ENCODE peak calls at places on chromosomes 11 and 22, in seven cellular contexts. One of them, this sample, is unnamed.

GRCh38 chr22:27278986-27279385 is 522.6 kb downstream of the MN1 start:
- DNase-seq in stomach: no peak
- DNase-seq in psoas muscle: no peak
- DNase-seq in upper lobe of right lung: no peak
- DNase-seq in neural progenitor cell: no peak
- DNase-seq in heart left ventricle: no peak
- DNase-seq in thoracic aorta: no peak
- DNase-seq in this sample: no peak

GRCh38 chr22:25564320-25564978 is at the start of gene GRK3:
- DNase-seq in neural progenitor cell: peak; percentile 90
- DNase-seq in heart left ventricle: peak; percentile 74
- DNase-seq in stomach: peak; percentile 55
- DNase-seq in upper lobe of right lung: peak; percentile 91
- DNase-seq in psoas muscle: peak; percentile 74
- DNase-seq in thoracic aorta: no peak
- DNase-seq in this sample: peak; percentile 86

GRCh38 chr11:111571829-111572501 is 30.3 kb upstream of the SIK2 start:
- DNase-seq in heart left ventricle: no peak
- DNase-seq in thoracic aorta: no peak
- DNase-seq in neural progenitor cell: no peak
- DNase-seq in upper lobe of right lung: no peak
- DNase-seq in psoas muscle: no peak
- DNase-seq in stomach: no peak
- DNase-seq in this sample: no peak

GRCh38 chr11:111018571-111018970 is 227.0 kb upstream of the POU2AF2 start:
- DNase-seq in stomach: no peak
- DNase-seq in neural progenitor cell: no peak
- DNase-seq in psoas muscle: no peak
- DNase-seq in heart left ventricle: no peak
- DNase-seq in upper lobe of right lung: no peak
- DNase-seq in thoracic aorta: no peak
- DNase-seq in this sample: no peak

GRCh38 chr11:38562562-38562961 is 1964.5 kb upstream of the RAG2 start:
- DNase-seq in upper lobe of right lung: no peak
- DNase-seq in thoracic aorta: no peak
- DNase-seq in stomach: no peak
- DNase-seq in heart left ventricle: no peak
- DNase-seq in neural progenitor cell: no peak
- DNase-seq in psoas muscle: no peak
- DNase-seq in this sample: no peak

GRCh38 chr11:15793032-15793996 is 563.0 kb downstream of the SOX6 start:
- DNase-seq in thoracic aorta: no peak
- DNase-seq in stomach: no peak
- DNase-seq in heart left ventricle: no peak
- DNase-seq in upper lobe of right lung: no peak
- DNase-seq in neural progenitor cell: no peak
- DNase-seq in psoas muscle: no peak
- DNase-seq in this sample: no peak

GRCh38 chr11:46554205-46555162 is 39.3 kb downstream of the AMBRA1 start:
- DNase-seq in thoracic aorta: no peak
- DNase-seq in heart left ventricle: no peak
- DNase-seq in stomach: no peak
- DNase-seq in neural progenitor cell: peak; percentile 51
- DNase-seq in upper lobe of right lung: no peak
- DNase-seq in psoas muscle: no peak
- DNase-seq in this sample: peak; percentile 30

GRCh38 chr11:617912-618682 is 2.3 kb upstream of the IRF7 start:
- DNase-seq in heart left ventricle: no peak
- DNase-seq in thoracic aorta: no peak
- DNase-seq in neural progenitor cell: no peak
- DNase-seq in upper lobe of right lung: no peak
- DNase-seq in psoas muscle: no peak
- DNase-seq in stomach: no peak
- DNase-seq in this sample: peak; percentile 63

GRCh38 chr11:35180311-35181233 is 41.6 kb downstream of the CD44 start:
- DNase-seq in thoracic aorta: no peak
- DNase-seq in upper lobe of right lung: no peak
- DNase-seq in psoas muscle: no peak
- DNase-seq in stomach: no peak
- DNase-seq in neural progenitor cell: peak; percentile 20
- DNase-seq in heart left ventricle: no peak
- DNase-seq in this sample: no peak

GRCh38 chr11:59857444-59858434 is 8.5 kb downstream of the TCN1 start:
- DNase-seq in psoas muscle: no peak
- DNase-seq in upper lobe of right lung: no peak
- DNase-seq in neural progenitor cell: no peak
- DNase-seq in heart left ventricle: no peak
- DNase-seq in thoracic aorta: no peak
- DNase-seq in stomach: no peak
- DNase-seq in this sample: no peak

GRCh38 chr11:7306900-7307299 is 55.2 kb downstream of the SYT9 start:
- DNase-seq in thoracic aorta: no peak
- DNase-seq in neural progenitor cell: no peak
- DNase-seq in psoas muscle: no peak
- DNase-seq in heart left ventricle: no peak
- DNase-seq in stomach: no peak
- DNase-seq in upper lobe of right lung: no peak
- DNase-seq in this sample: no peak

GRCh38 chr11:118236170-118236569 is 11.4 kb upstream of the JAML start:
- DNase-seq in stomach: no peak
- DNase-seq in heart left ventricle: no peak
- DNase-seq in neural progenitor cell: no peak
- DNase-seq in psoas muscle: no peak
- DNase-seq in upper lobe of right lung: no peak
- DNase-seq in thoracic aorta: no peak
- DNase-seq in this sample: no peak

GRCh38 chr11:84819128-84819527 is 808.0 kb downstream of the DLG2 start:
- DNase-seq in stomach: no peak
- DNase-seq in neural progenitor cell: no peak
- DNase-seq in thoracic aorta: no peak
- DNase-seq in heart left ventricle: no peak
- DNase-seq in psoas muscle: no peak
- DNase-seq in upper lobe of right lung: no peak
- DNase-seq in this sample: no peak

GRCh38 chr22:18070556-18071306 is 7.1 kb upstream of the PEX26 start:
- DNase-seq in heart left ventricle: no peak
- DNase-seq in thoracic aorta: no peak
- DNase-seq in psoas muscle: no peak
- DNase-seq in neural progenitor cell: no peak
- DNase-seq in upper lobe of right lung: peak; percentile 25
- DNase-seq in stomach: no peak
- DNase-seq in this sample: peak; percentile 44
- TF ChIP-seq CTCF in heart left ventricle: no peak
- TF ChIP-seq CTCF in thoracic aorta: no peak
- TF ChIP-seq CTCF in psoas muscle: peak; percentile 15
- TF ChIP-seq CTCF in neural progenitor cell: peak; percentile 49
- TF ChIP-seq CTCF in upper lobe of right lung: no peak
- TF ChIP-seq CTCF in stomach: no peak
- TF ChIP-seq CTCF in this sample: no peak

DNA sequence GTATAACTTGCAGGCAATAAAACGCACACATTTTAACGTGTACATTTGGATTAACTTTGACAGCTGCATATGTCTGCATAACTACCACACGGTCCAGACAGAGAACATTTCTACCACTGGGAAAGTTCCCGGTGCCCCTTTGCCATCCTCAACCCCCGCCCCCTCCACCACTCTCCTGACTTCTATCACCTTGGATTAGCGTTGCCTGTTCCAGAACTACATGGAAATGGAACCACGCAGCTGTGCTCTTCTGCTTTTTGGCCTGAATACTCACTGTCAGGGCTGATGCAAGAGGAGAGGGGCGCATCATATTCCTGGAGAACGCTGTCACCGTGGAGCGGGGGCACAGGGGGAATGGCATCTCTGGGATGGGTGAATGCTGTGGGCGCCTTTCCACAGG is 62.1 kb downstream of the LRP5 start:
- DNase-seq in upper lobe of right lung: no peak
- DNase-seq in thoracic aorta: no peak
- DNase-seq in heart left ventricle: no peak
- DNase-seq in psoas muscle: no peak
- DNase-seq in neural progenitor cell: no peak
- DNase-seq in stomach: no peak
- DNase-seq in this sample: no peak
- H3K4me1 ChIP-seq in upper lobe of right lung: peaks cover 68% of the 10 kb centered on the region
- H3K4me1 ChIP-seq in thoracic aorta: peaks cover 53% of the 10 kb centered on the region
- H3K4me1 ChIP-seq in heart left ventricle: peaks cover 91% of the 10 kb centered on the region
- H3K4me1 ChIP-seq in psoas muscle: peaks cover 67% of the 10 kb centered on the region
- H3K4me1 ChIP-seq in neural progenitor cell: peaks cover 8% of the 10 kb centered on the region
- H3K4me1 ChIP-seq in stomach: peaks cover 96% of the 10 kb centered on the region
- H3K4me1 ChIP-seq in this sample: peaks cover 24% of the 10 kb centered on the region

GRCh38 chr22:19723990-19724827 is 870 bp downstream of the GP1BB start:
- DNase-seq in heart left ventricle: no peak
- DNase-seq in stomach: no peak
- DNase-seq in psoas muscle: no peak
- DNase-seq in thoracic aorta: no peak
- DNase-seq in upper lobe of right lung: no peak
- DNase-seq in neural progenitor cell: peak; percentile 93
- DNase-seq in this sample: no peak
- TF ChIP-seq CTCF in heart left ventricle: no peak
- TF ChIP-seq CTCF in stomach: no peak
- TF ChIP-seq CTCF in psoas muscle: no peak
- TF ChIP-seq CTCF in thoracic aorta: no peak
- TF ChIP-seq CTCF in upper lobe of right lung: no peak
- TF ChIP-seq CTCF in neural progenitor cell: peak; percentile 59
- TF ChIP-seq CTCF in this sample: no peak

GRCh38 chr11:119371778-119372182 is 9.7 kb downstream of the USP2 start:
- DNase-seq in neural progenitor cell: no peak
- DNase-seq in upper lobe of right lung: peak; percentile 48
- DNase-seq in psoas muscle: peak; percentile 62
- DNase-seq in stomach: no peak
- DNase-seq in heart left ventricle: no peak
- DNase-seq in thoracic aorta: no peak
- DNase-seq in this sample: no peak
- H3K4me1 ChIP-seq in neural progenitor cell: peaks cover 45% of the 10 kb centered on the region
- H3K4me1 ChIP-seq in upper lobe of right lung: peaks cover 43% of the 10 kb centered on the region
- H3K4me1 ChIP-seq in psoas muscle: peaks cover 93% of the 10 kb centered on the region
- H3K4me1 ChIP-seq in stomach: peaks cover 89% of the 10 kb centered on the region
- H3K4me1 ChIP-seq in heart left ventricle: peaks cover 95% of the 10 kb centered on the region
- H3K4me1 ChIP-seq in thoracic aorta: peaks cover 7% of the 10 kb centered on the region
- H3K4me1 ChIP-seq in this sample: peaks cover 46% of the 10 kb centered on the region

GRCh38 chr22:43885319-43885671 is 6.5 kb downstream of the PNPLA5 start:
- DNase-seq in stomach: no peak
- DNase-seq in neural progenitor cell: no peak
- DNase-seq in psoas muscle: no peak
- DNase-seq in heart left ventricle: no peak
- DNase-seq in thoracic aorta: no peak
- DNase-seq in upper lobe of right lung: no peak
- DNase-seq in this sample: no peak
- TF ChIP-seq CTCF in stomach: no peak
- TF ChIP-seq CTCF in neural progenitor cell: no peak
- TF ChIP-seq CTCF in psoas muscle: no peak
- TF ChIP-seq CTCF in heart left ventricle: no peak
- TF ChIP-seq CTCF in thoracic aorta: no peak
- TF ChIP-seq CTCF in upper lobe of right lung: no peak
- TF ChIP-seq CTCF in this sample: no peak

GRCh38 chr22:46848227-46848626 is 85.8 kb downstream of the TBC1D22A start:
- DNase-seq in stomach: no peak
- DNase-seq in heart left ventricle: no peak
- DNase-seq in thoracic aorta: no peak
- DNase-seq in neural progenitor cell: no peak
- DNase-seq in psoas muscle: no peak
- DNase-seq in upper lobe of right lung: no peak
- DNase-seq in this sample: no peak
- H3K4me1 ChIP-seq in stomach: peaks cover 28% of the 10 kb centered on the region
- H3K4me1 ChIP-seq in heart left ventricle: peaks cover 19% of the 10 kb centered on the region
- H3K4me1 ChIP-seq in thoracic aorta: no peaks in the 10 kb centered on the region
- H3K4me1 ChIP-seq in neural progenitor cell: no peaks in the 10 kb centered on the region
- H3K4me1 ChIP-seq in psoas muscle: peaks cover 11% of the 10 kb centered on the region
- H3K4me1 ChIP-seq in upper lobe of right lung: peaks cover 7% of the 10 kb centered on the region
- H3K4me1 ChIP-seq in this sample: no peaks in the 10 kb centered on the region

GRCh38 chr11:22192642-22193347 is at the start of gene ANO5:
- DNase-seq in neural progenitor cell: peak; percentile 87
- DNase-seq in upper lobe of right lung: peak; percentile 85
- DNase-seq in heart left ventricle: peak; percentile 80
- DNase-seq in stomach: peak; percentile 78
- DNase-seq in thoracic aorta: peak; percentile 7
- DNase-seq in psoas muscle: peak; percentile 77
- DNase-seq in this sample: peak; percentile 86

GRCh38 chr11:22190827-22191463 is 1.9 kb upstream of the ANO5 start:
- DNase-seq in stomach: no peak
- DNase-seq in thoracic aorta: no peak
- DNase-seq in heart left ventricle: no peak
- DNase-seq in psoas muscle: no peak
- DNase-seq in neural progenitor cell: no peak
- DNase-seq in upper lobe of right lung: no peak
- DNase-seq in this sample: no peak

GRCh38 chr11:22193348-22194051 is 615 bp downstream of the ANO5 start:
- DNase-seq in psoas muscle: peak; percentile 11
- DNase-seq in neural progenitor cell: peak; percentile 69
- DNase-seq in stomach: peak; percentile 26
- DNase-seq in thoracic aorta: no peak
- DNase-seq in heart left ventricle: peak; percentile 18
- DNase-seq in upper lobe of right lung: peak; percentile 70
- DNase-seq in this sample: peak; percentile 46

GRCh38 chr11:22189660-22190059 is 3.2 kb upstream of the ANO5 start:
- DNase-seq in heart left ventricle: no peak
- DNase-seq in thoracic aorta: no peak
- DNase-seq in upper lobe of right lung: no peak
- DNase-seq in neural progenitor cell: no peak
- DNase-seq in stomach: no peak
- DNase-seq in psoas muscle: no peak
- DNase-seq in this sample: no peak

DNA sequence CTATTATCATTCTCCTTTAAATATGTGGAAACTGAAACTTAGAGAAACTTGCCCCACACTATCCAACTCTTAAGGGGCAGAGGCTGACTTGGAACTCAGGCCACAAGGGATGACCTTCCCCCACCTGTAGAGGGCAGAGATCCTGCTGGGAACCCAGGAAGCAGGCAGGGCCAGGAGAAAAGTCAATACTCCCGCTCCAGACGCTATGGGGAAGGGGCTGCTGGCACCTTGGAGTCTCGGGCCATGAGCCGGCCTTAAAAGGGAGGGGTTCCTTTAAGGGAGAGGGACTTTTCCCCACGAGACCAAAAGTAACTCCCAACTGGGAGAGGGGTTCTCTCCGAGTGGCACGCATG is 620 bp upstream of the ANO5 start:
- DNase-seq in stomach: peak; percentile 25
- DNase-seq in upper lobe of right lung: no peak
- DNase-seq in psoas muscle: no peak
- DNase-seq in neural progenitor cell: peak; percentile 61
- DNase-seq in heart left ventricle: peak; percentile 19
- DNase-seq in thoracic aorta: no peak
- DNase-seq in this sample: peak; percentile 31
- TF ChIP-seq CTCF in stomach: no peak
- TF ChIP-seq CTCF in upper lobe of right lung: peak; percentile 18
- TF ChIP-seq CTCF in psoas muscle: peak; percentile 27
- TF ChIP-seq CTCF in neural progenitor cell: peak; percentile 50
- TF ChIP-seq CTCF in heart left ventricle: peak; percentile 9
- TF ChIP-seq CTCF in thoracic aorta: no peak
- TF ChIP-seq CTCF in this sample: no peak